ENCODE peak calls at places on chromosomes 5 and 9, in five cellular contexts. D is PC-3, B is HFF-Myc, X is Panc1, I is MM.1S. T is an unnamed sample.

GRCh38 chr9:2286825-2287455 is 271.8 kb downstream of the SMARCA2 start:
- DNase-seq in D (no peak), X (no peak), I (no peak), B (no peak), T (no peak)

GRCh38 chr9:24766081-24766480 is 220.4 kb upstream of the IZUMO3 start:
- DNase-seq in D (no peak), B (no peak), I (peak), X (no peak), T (no peak)

GRCh38 chr9:27308691-27309390 is 11.9 kb upstream of the EQTN start:
- DNase-seq in D (no peak), I (no peak), X (no peak), B (no peak), T (no peak)

GRCh38 chr5:14922456-14922855 is 50.9 kb upstream of the ANKH start:
- DNase-seq in I (no peak), D (no peak), X (no peak), B (no peak), T (no peak)

GRCh38 chr9:85971731-85972130 is 30.8 kb downstream of the NAA35 start:
- DNase-seq in I (no peak), X (no peak), D (no peak), B (no peak), T (no peak)

GRCh38 chr9:135741276-135742219 is 39.6 kb downstream of the KCNT1 start:
- DNase-seq in B (no peak), D (no peak), I (no peak), X (no peak), T (no peak)

GRCh38 chr5:172038167-172038566 is 31.7 kb upstream of the FBXW11 start:
- DNase-seq in B (no peak), I (no peak), D (no peak), X (no peak), T (no peak)

GRCh38 chr9:120928015-120928719 is 1.6 kb upstream of the TRAF1 start:
- DNase-seq in D (no peak), B (no peak), I (no peak), X (no peak), T (peak)

GRCh38 chr5:53996008-53996407 is 314.4 kb downstream of the ARL15 start:
- DNase-seq in I (no peak), B (no peak), X (no peak), D (no peak), T (no peak)

GRCh38 chr9:97536480-97536879 is 35.0 kb downstream of the TMOD1 start:
- DNase-seq in X (no peak), B (no peak), I (no peak), D (no peak), T (no peak)

GRCh38 chr9:84382728-84383127 is 42.2 kb upstream of the SLC28A3 start:
- DNase-seq in D (no peak), B (no peak), I (no peak), X (no peak), T (no peak)

GRCh38 chr5:140267559-140268018 is 35.3 kb downstream of the PFDN1 start:
- DNase-seq in B (no peak), I (peak), X (no peak), D (no peak), T (no peak)

GRCh38 chr9:123131258-123131657 is 97.8 kb downstream of the GPR21 start:
- DNase-seq in D (no peak), X (no peak), B (peak), I (no peak), T (no peak)

GRCh38 chr9:14180077-14180941 is 133.6 kb downstream of the NFIB start:
- DNase-seq in B (no peak), I (no peak), X (no peak), D (no peak), T (no peak)

GRCh38 chr9:14179449-14179848 is 134.5 kb downstream of the NFIB start:
- DNase-seq in X (no peak), B (no peak), I (no peak), D (peak), T (no peak)

GRCh38 chr9:14183001-14183400 is 130.9 kb downstream of the NFIB start:
- DNase-seq in B (no peak), I (no peak), X (no peak), D (peak), T (no peak)

GRCh38 chr9:14185016-14185415 is 128.9 kb downstream of the NFIB start:
- DNase-seq in D (no peak), B (no peak), I (no peak), X (no peak), T (no peak)

DNA sequence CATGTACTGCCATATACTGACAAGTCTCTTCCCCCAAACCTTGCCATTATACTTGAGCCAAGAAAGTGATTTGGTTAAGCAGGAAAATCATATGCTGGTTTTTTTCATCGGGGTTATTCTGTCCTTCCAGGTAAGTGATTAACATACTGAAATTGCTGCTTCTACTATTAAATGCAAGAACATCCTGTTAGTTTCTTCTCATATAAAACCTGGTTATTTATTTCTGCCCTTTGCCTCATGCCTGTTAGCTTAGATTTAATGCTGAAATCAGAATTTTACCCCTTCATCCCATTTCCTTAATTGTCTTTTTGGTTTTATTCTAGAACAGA is 133.0 kb downstream of the NFIB start:
- DNase-seq in D (no peak), X (no peak), B (no peak), I (no peak), T (no peak)
- H3K4me3 ChIP-seq in D (no peak), X (no peak), B (no peak), I (no peak), T (no peak)

GRCh38 chr5:126210955-126211354 is 212.3 kb upstream of the GRAMD2B start:
- DNase-seq in X (no peak), D (no peak), B (no peak), I (no peak), T (no peak)
- TF ChIP-seq CTCF in X (no peak), D (no peak), B (no peak), I (no peak), T (no peak)

DNA sequence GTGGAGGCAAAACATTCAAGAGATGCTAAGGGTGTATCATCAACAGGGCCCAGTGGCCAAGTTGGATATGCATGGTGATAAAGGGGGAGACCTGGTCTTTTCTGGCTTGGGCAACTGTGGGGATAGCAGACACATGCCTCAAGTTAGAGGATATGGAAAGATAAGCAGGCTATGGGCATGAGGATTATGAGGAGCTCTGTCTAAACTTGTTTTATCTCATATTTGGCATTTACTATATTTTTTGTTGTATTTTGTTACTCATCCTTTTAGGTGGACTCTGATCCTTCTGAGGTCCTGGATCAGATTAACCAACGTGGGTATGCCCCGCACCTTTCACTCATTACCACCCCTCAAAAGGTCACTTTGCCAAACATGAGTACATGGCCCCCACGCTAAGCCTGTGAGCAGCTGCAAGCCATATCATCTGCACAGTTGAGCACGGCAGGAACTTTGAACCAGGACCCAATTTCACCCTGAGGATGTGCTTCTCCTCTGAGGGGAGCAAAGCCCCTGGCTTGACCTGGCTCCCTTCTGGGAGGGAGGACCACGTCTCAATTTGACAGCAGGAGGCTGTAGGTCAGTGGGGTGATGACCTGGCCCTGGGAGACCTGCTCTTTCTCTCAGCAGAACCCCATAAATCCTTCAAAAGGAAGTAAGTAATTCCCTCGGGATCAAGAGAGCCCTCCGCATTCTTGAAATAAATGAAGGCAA is 71.1 kb upstream of the CD180 start:
- DNase-seq in B (peak), I (no peak), X (no peak), D (no peak), T (no peak)
- H3K4me3 ChIP-seq in B (no peak), I (no peak), X (no peak), D (no peak), T (no peak)

DNA sequence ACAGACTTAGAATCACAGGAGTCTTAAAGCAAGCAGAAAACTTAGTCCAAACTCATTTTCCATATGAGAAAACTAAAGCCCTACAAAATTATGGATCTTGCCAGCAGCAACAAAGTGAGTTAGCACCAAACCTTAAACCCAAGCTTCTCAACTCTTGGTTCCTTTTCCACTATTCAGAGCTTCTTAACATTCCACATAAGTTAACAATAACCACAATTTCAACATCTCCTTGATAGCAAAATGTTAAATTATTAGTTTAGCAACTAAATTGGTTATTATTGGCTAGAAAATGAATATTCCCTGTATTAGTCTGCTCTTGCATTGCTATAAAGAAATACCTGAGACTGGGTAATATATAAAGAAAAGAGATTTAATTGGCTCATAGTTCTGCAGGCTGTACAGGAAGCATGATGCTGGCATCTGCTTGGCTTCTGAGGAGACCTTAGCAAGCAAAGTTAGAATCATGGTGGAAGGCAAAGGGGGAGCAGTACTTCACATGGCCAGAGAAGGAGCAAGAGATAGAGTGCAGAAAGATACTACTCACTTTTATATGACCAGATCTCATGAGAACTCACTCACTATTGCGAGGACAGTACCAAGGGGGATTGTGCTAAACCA is 26.2 kb upstream of the ARSB start:
- DNase-seq in D (no peak), I (no peak), X (no peak), B (no peak), T (peak)
- TF ChIP-seq CTCF in D (no peak), I (peak), X (peak), B (no peak), T (no peak)

T was measured in GM12865.